ENCODE peak calls at places on chromosomes 3 and 15, in nine cellular contexts. X, R, H, T, Z, G, A, N and W are unnamed samples.

GRCh38 chr3:128174645-128175590 is 21.6 kb downstream of the EEFSEC start:
- DNase-seq in H (no peak), A (no peak), X (no peak), T (no peak), R (no peak), N (no peak), Z (no peak), G (no peak), W (no peak)

GRCh38 chr3:25480811-25481210 is 52.7 kb downstream of the RARB start:
- DNase-seq in X (no peak), Z (no peak), A (no peak), G (no peak), H (no peak), N (no peak), R (no peak), T (no peak), W (no peak)

GRCh38 chr3:193872265-193872753 is 263.6 kb upstream of the HES1 start:
- DNase-seq in Z (no peak), T (peak; percentile 99), N (peak; percentile 87), X (peak; percentile 76), A (peak; percentile 80), G (peak; percentile 57), R (peak; percentile 52), H (peak; percentile 94), W (peak; percentile 86)

GRCh38 chr15:25088261-25088790 is 133.5 kb downstream of the SNRPN start:
- DNase-seq in R (no peak), N (no peak), H (no peak), G (peak; percentile 18), A (no peak), T (no peak), Z (no peak), X (no peak), W (no peak)

GRCh38 chr3:155560135-155560534 is 184.7 kb downstream of the PLCH1 start:
- DNase-seq in H (no peak), Z (no peak), R (no peak), X (no peak), N (no peak), A (no peak), G (no peak), T (no peak), W (no peak)

GRCh38 chr15:39466428-39466827 is 114.5 kb upstream of the THBS1 start:
- DNase-seq in A (peak; percentile 34), H (no peak), T (no peak), R (no peak), Z (no peak), N (peak; percentile 35), X (peak; percentile 61), G (no peak), W (peak; percentile 82)

GRCh38 chr15:79193157-79193948 is 89.2 kb upstream of the ANKRD34C start:
- DNase-seq in G (no peak), X (no peak), H (no peak), R (no peak), N (no peak), Z (no peak), T (no peak), A (no peak), W (no peak)

GRCh38 chr3:170419301-170420087 is 826 bp downstream of the CLDN11 start:
- DNase-seq in Z (no peak), R (no peak), T (peak; percentile 51), H (no peak), N (no peak), G (peak; percentile 87), A (no peak), X (no peak), W (no peak)

GRCh38 chr3:156763386-156763785 is 62.8 kb upstream of the LEKR1 start:
- DNase-seq in Z (no peak), R (no peak), H (no peak), N (no peak), X (no peak), A (no peak), G (no peak), T (no peak), W (no peak)

GRCh38 chr3:185912512-185912911 is 25.3 kb downstream of the TRA2B start:
- DNase-seq in H (no peak), A (no peak), N (no peak), G (peak; percentile 55), R (no peak), Z (no peak), X (no peak), T (no peak), W (no peak)

GRCh38 chr3:10516835-10517465 is 11.6 kb upstream of the ATP2B2 start:
- DNase-seq in N (no peak), Z (no peak), H (no peak), T (no peak), X (no peak), G (peak; percentile 54), A (no peak), R (no peak), W (no peak)

GRCh38 chr3:69288161-69288895 is 97.6 kb downstream of the FRMD4B start:
- DNase-seq in N (no peak), T (no peak), R (no peak), Z (no peak), H (no peak), G (peak; percentile 89), X (no peak), A (no peak), W (no peak)

GRCh38 chr3:122019493-122019892 is 2.6 kb downstream of the ILDR1 start:
- DNase-seq in T (no peak), X (no peak), R (no peak), A (no peak), Z (no peak), H (no peak), N (no peak), G (no peak), W (no peak)
- TF ChIP-seq CTCF in T (no peak), X (no peak), R (no peak), A (no peak), Z (no peak), H (no peak), N (no peak), G (no peak), W (no peak)

DNA sequence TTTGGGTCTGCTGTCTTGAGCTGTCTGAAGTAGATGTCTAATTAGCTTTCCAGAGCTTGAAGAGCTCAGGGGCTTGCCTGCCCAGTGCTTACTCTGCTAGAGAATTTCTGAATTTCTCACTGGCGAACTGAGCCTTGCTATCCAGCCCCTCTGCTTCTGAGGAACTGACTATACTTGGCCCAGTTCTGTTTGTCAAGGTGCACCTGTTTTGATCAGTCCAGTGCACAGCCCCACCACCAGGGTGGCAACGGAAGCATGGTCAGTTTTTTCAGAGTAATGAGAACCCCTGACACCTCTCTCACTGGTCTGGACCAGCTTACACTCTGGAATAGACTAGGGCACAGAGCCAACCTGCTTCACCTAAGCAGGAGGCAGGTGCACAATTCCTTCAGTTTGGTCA is 25.2 kb downstream of the ITGB5 start:
- DNase-seq in Z (no peak), T (no peak), N (no peak), R (no peak), X (no peak), H (no peak), A (no peak), G (no peak), W (no peak)
- TF ChIP-seq CTCF in Z (no peak), T (no peak), N (no peak), R (no peak), X (no peak), H (no peak), A (no peak), G (peak; percentile 37), W (no peak)

GRCh38 chr3:129624347-129625070 is 18.0 kb upstream of the PLXND1 start:
- DNase-seq in Z (no peak), T (no peak), A (no peak), G (peak; percentile 47), R (no peak), N (peak; percentile 28), X (no peak), H (no peak), W (no peak)
- TF ChIP-seq CTCF in Z (no peak), T (no peak), A (no peak), G (no peak), R (no peak), N (no peak), X (no peak), H (no peak), W (no peak)

GRCh38 chr3:64082917-64083587 is 59.8 kb upstream of the PSMD6 start:
- DNase-seq in T (no peak), X (no peak), N (no peak), H (no peak), Z (no peak), R (no peak), G (no peak), A (no peak), W (no peak)
- TF ChIP-seq CTCF in T (no peak), X (no peak), N (no peak), H (no peak), Z (no peak), R (no peak), G (no peak), A (no peak), W (no peak)

DNA sequence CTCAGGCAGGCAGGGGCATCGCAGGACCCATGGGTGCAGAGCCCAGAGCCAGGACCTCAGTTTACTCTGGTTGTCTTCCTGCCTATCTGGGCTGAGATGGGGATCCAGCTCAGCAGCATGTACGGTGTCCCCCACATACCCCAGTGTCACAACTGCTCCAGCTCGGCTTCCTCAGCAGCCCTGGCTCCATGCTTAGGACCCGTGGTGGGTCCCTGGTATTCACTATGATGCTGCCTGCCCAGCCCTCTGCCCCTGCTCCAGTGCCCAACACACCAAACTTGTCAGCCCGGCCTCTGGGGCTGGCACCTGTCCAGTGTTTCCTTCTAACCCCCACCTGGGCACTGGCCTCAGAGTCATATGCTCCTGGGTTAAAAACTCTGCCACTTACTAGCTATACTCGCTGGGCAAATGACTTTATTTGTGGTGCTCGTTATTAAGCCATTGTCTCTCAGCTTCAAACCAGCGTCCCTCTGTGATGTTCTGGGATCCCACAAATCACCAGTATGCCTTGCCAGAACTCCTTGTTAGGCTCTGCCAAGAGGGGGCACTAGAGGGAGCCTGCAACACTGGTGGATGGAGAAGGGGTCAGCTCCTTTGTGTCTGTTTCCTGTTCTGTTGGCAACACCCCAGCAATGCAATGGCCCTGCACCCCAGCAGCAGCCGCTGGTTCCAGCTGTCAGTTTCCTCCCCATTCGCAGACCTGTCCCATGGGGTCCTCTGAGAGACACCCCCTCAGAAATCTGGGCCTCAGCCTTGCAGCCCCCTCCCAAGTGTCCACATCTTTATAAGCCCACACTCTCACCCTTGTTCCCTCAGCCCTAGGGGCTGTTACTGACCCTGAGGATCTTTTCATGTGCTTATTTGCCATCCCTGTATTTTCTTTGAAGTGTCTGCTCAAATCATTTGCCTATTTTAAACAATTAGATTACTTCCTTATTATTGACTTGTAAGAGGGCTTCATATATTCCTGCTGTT is 24.1 kb upstream of the MRPS22 start:
- DNase-seq in Z (no peak), H (no peak), A (no peak), N (no peak), X (no peak), G (peak; percentile 93), T (no peak), R (peak; percentile 7), W (no peak)
- TF ChIP-seq CTCF in Z (no peak), H (peak; percentile 43), A (no peak), N (no peak), X (peak; percentile 58), G (peak; percentile 81), T (peak; percentile 59), R (peak; percentile 57), W (peak; percentile 16)

GRCh38 chr3:50675179-50676030 is 678 bp downstream of the DOCK3 start:
- DNase-seq in R (peak; percentile 10), X (no peak), T (no peak), Z (peak; percentile 40), A (no peak), N (no peak), G (peak; percentile 89), H (no peak), W (no peak)
- TF ChIP-seq CTCF in R (peak; percentile 62), X (peak; percentile 71), T (peak; percentile 21), Z (peak; percentile 49), A (no peak), N (no peak), G (peak; percentile 85), H (peak; percentile 14), W (peak; percentile 2)